ENCODE peak calls at places on chromosomes 11 and 22, in seven cellular contexts. One of them, this sample, is unnamed.

GRCh38 chr22:37203354-37204044 is 8.8 kb downstream of the SSTR3 start:
- DNase-seq in Ammon's horn: no peak
- DNase-seq in non-pigmented ciliary epithelial cell: no peak
- DNase-seq in foreskin fibroblast: no peak
- DNase-seq in EL: no peak
- DNase-seq in GM12865: no peak
- DNase-seq in uterus: no peak
- DNase-seq in this sample: no peak

GRCh38 chr11:45097721-45098493 is 48.5 kb upstream of the PRDM11 start:
- DNase-seq in Ammon's horn: peak
- DNase-seq in non-pigmented ciliary epithelial cell: no peak
- DNase-seq in foreskin fibroblast: no peak
- DNase-seq in EL: peak
- DNase-seq in GM12865: peak
- DNase-seq in uterus: peak
- DNase-seq in this sample: no peak

GRCh38 chr11:112734207-112734606 is 227.0 kb upstream of the NCAM1 start:
- DNase-seq in Ammon's horn: no peak
- DNase-seq in non-pigmented ciliary epithelial cell: no peak
- DNase-seq in foreskin fibroblast: peak
- DNase-seq in EL: peak
- DNase-seq in GM12865: peak
- DNase-seq in uterus: no peak
- DNase-seq in this sample: no peak

GRCh38 chr22:25365491-25366261 is 146.2 kb downstream of the CRYBB2 start:
- DNase-seq in Ammon's horn: no peak
- DNase-seq in non-pigmented ciliary epithelial cell: no peak
- DNase-seq in foreskin fibroblast: no peak
- DNase-seq in EL: no peak
- DNase-seq in GM12865: no peak
- DNase-seq in uterus: no peak
- DNase-seq in this sample: no peak

GRCh38 chr11:57586711-57587110 is 10.8 kb upstream of the SERPING1 start:
- DNase-seq in Ammon's horn: no peak
- DNase-seq in non-pigmented ciliary epithelial cell: no peak
- DNase-seq in foreskin fibroblast: no peak
- DNase-seq in EL: no peak
- DNase-seq in GM12865: no peak
- DNase-seq in uterus: no peak
- DNase-seq in this sample: no peak

GRCh38 chr11:70530010-70530409 is 131.7 kb downstream of the CTTN start:
- DNase-seq in Ammon's horn: no peak
- DNase-seq in non-pigmented ciliary epithelial cell: no peak
- DNase-seq in foreskin fibroblast: no peak
- DNase-seq in EL: no peak
- DNase-seq in GM12865: no peak
- DNase-seq in uterus: no peak
- DNase-seq in this sample: no peak

GRCh38 chr11:91296628-91297027 is 928.0 kb upstream of the FAT3 start:
- DNase-seq in Ammon's horn: no peak
- DNase-seq in non-pigmented ciliary epithelial cell: no peak
- DNase-seq in foreskin fibroblast: peak
- DNase-seq in EL: no peak
- DNase-seq in GM12865: no peak
- DNase-seq in uterus: no peak
- DNase-seq in this sample: peak

GRCh38 chr11:31139479-31139878 is 230.1 kb downstream of the DCDC1 start:
- DNase-seq in Ammon's horn: no peak
- DNase-seq in non-pigmented ciliary epithelial cell: no peak
- DNase-seq in foreskin fibroblast: no peak
- DNase-seq in EL: no peak
- DNase-seq in GM12865: no peak
- DNase-seq in uterus: no peak
- DNase-seq in this sample: no peak

GRCh38 chr11:129896062-129896461 is 684 bp upstream of the NFRKB start:
- DNase-seq in Ammon's horn: no peak
- DNase-seq in non-pigmented ciliary epithelial cell: no peak
- DNase-seq in foreskin fibroblast: no peak
- DNase-seq in EL: no peak
- DNase-seq in GM12865: no peak
- DNase-seq in uterus: no peak
- DNase-seq in this sample: no peak

GRCh38 chr22:46612904-46613605 is 7.1 kb upstream of the GRAMD4 start:
- DNase-seq in Ammon's horn: no peak
- DNase-seq in non-pigmented ciliary epithelial cell: no peak
- DNase-seq in foreskin fibroblast: no peak
- DNase-seq in EL: no peak
- DNase-seq in GM12865: peak
- DNase-seq in uterus: no peak
- DNase-seq in this sample: no peak

GRCh38 chr11:46712874-46713576 is 6.0 kb upstream of the F2 start:
- DNase-seq in Ammon's horn: no peak
- DNase-seq in non-pigmented ciliary epithelial cell: no peak
- DNase-seq in foreskin fibroblast: no peak
- DNase-seq in EL: no peak
- DNase-seq in GM12865: no peak
- DNase-seq in uterus: no peak
- DNase-seq in this sample: no peak

GRCh38 chr22:38725900-38726655 is 20.3 kb downstream of the GTPBP1 start:
- DNase-seq in Ammon's horn: no peak
- DNase-seq in non-pigmented ciliary epithelial cell: no peak
- DNase-seq in foreskin fibroblast: no peak
- DNase-seq in EL: no peak
- DNase-seq in GM12865: no peak
- DNase-seq in uterus: no peak
- DNase-seq in this sample: no peak

GRCh38 chr11:68150029-68150428 is 28.8 kb upstream of the CHKA start:
- DNase-seq in Ammon's horn: no peak
- DNase-seq in non-pigmented ciliary epithelial cell: no peak
- DNase-seq in foreskin fibroblast: no peak
- DNase-seq in EL: peak
- DNase-seq in GM12865: no peak
- DNase-seq in uterus: no peak
- DNase-seq in this sample: no peak

GRCh38 chr22:42172385-42173172 is 42.0 kb upstream of the CYP2D6 start:
- DNase-seq in Ammon's horn: no peak
- DNase-seq in non-pigmented ciliary epithelial cell: no peak
- DNase-seq in foreskin fibroblast: peak
- DNase-seq in EL: peak
- DNase-seq in GM12865: peak
- DNase-seq in uterus: no peak
- DNase-seq in this sample: no peak

GRCh38 chr11:57619331-57619730 is 21.8 kb downstream of the SERPING1 start:
- DNase-seq in Ammon's horn: no peak
- DNase-seq in non-pigmented ciliary epithelial cell: no peak
- DNase-seq in foreskin fibroblast: no peak
- DNase-seq in EL: no peak
- DNase-seq in GM12865: no peak
- DNase-seq in uterus: no peak
- DNase-seq in this sample: no peak

GRCh38 chr11:129440028-129440630 is 64.5 kb downstream of the BARX2 start:
- DNase-seq in Ammon's horn: no peak
- DNase-seq in non-pigmented ciliary epithelial cell: no peak
- DNase-seq in foreskin fibroblast: no peak
- DNase-seq in EL: no peak
- DNase-seq in GM12865: no peak
- DNase-seq in uterus: no peak
- DNase-seq in this sample: no peak

GRCh38 chr22:49251371-49251770 is 576.3 kb downstream of the BRD1 start:
- DNase-seq in Ammon's horn: no peak
- DNase-seq in non-pigmented ciliary epithelial cell: no peak
- DNase-seq in foreskin fibroblast: no peak
- DNase-seq in EL: no peak
- DNase-seq in GM12865: no peak
- DNase-seq in uterus: no peak
- DNase-seq in this sample: no peak

GRCh38 chr11:100964400-100964799 is 165.2 kb downstream of the PGR start:
- DNase-seq in Ammon's horn: no peak
- DNase-seq in non-pigmented ciliary epithelial cell: no peak
- DNase-seq in foreskin fibroblast: no peak
- DNase-seq in EL: peak
- DNase-seq in GM12865: no peak
- DNase-seq in uterus: no peak
- DNase-seq in this sample: no peak

GRCh38 chr11:66933508-66933907 is 24.7 kb downstream of the PC start:
- DNase-seq in Ammon's horn: no peak
- DNase-seq in non-pigmented ciliary epithelial cell: no peak
- DNase-seq in foreskin fibroblast: no peak
- DNase-seq in EL: no peak
- DNase-seq in GM12865: no peak
- DNase-seq in uterus: no peak
- DNase-seq in this sample: no peak

GRCh38 chr11:105004021-105004420 is 18.9 kb downstream of the CASP5 start:
- DNase-seq in Ammon's horn: no peak
- DNase-seq in non-pigmented ciliary epithelial cell: no peak
- DNase-seq in foreskin fibroblast: peak
- DNase-seq in EL: no peak
- DNase-seq in GM12865: no peak
- DNase-seq in uterus: no peak
- DNase-seq in this sample: no peak

GRCh38 chr11:97794876-97795275 is 1225.9 kb upstream of the CNTN5 start:
- DNase-seq in Ammon's horn: no peak
- DNase-seq in non-pigmented ciliary epithelial cell: peak
- DNase-seq in foreskin fibroblast: no peak
- DNase-seq in EL: no peak
- DNase-seq in GM12865: no peak
- DNase-seq in uterus: no peak
- DNase-seq in this sample: no peak

GRCh38 chr11:85946221-85946620 is 91.0 kb downstream of the CCDC83 start:
- DNase-seq in Ammon's horn: peak
- DNase-seq in non-pigmented ciliary epithelial cell: no peak
- DNase-seq in foreskin fibroblast: peak
- DNase-seq in EL: peak
- DNase-seq in GM12865: no peak
- DNase-seq in uterus: no peak
- DNase-seq in this sample: no peak

GRCh38 chr11:8011383-8011782 is 24.2 kb downstream of the EIF3F start:
- DNase-seq in Ammon's horn: no peak
- DNase-seq in non-pigmented ciliary epithelial cell: no peak
- DNase-seq in foreskin fibroblast: no peak
- DNase-seq in EL: no peak
- DNase-seq in GM12865: no peak
- DNase-seq in uterus: no peak
- DNase-seq in this sample: no peak

GRCh38 chr11:6703247-6704063 is 20.3 kb upstream of the MRPL17 start:
- DNase-seq in Ammon's horn: peak
- DNase-seq in non-pigmented ciliary epithelial cell: no peak
- DNase-seq in foreskin fibroblast: peak
- DNase-seq in EL: peak
- DNase-seq in GM12865: peak
- DNase-seq in uterus: peak
- DNase-seq in this sample: no peak